ENCODE peak calls at places on chromosomes 6 and 20, in nine cellular contexts. T, L, R, O, C, X, Y, H and N are unnamed samples.
A peak's percentile ranks its signal among the peaks of the same experiment; 100 is the strongest.

GRCh38 chr6:128275681-128276080 is 244.7 kb downstream of the PTPRK start:
- DNase-seq in O (no peak), X (no peak), H (no peak), T (no peak), R (no peak), Y (no peak), C (no peak), L (no peak), N (no peak)

GRCh38 chr20:37356387-37356786 is 10.4 kb downstream of the SRC start:
- DNase-seq in R (peak; percentile 92), L (no peak), T (no peak), O (peak; percentile 76), C (no peak), H (peak; percentile 85), Y (no peak), X (peak; percentile 59), N (peak; percentile 78)

GRCh38 chr20:32582659-32583580 is 2.2 kb downstream of the NOL4L start:
- DNase-seq in T (no peak), X (peak; percentile 33), H (no peak), R (no peak), O (no peak), C (no peak), L (no peak), Y (peak; percentile 82), N (peak; percentile 87)

GRCh38 chr20:21607971-21608735 is 94.3 kb upstream of the NKX2-2 start:
- DNase-seq in C (no peak), T (peak; percentile 82), Y (no peak), L (no peak), O (peak; percentile 75), X (peak; percentile 38), H (no peak), R (peak; percentile 68), N (peak; percentile 92)

GRCh38 chr6:141501616-141502015 is 631.1 kb upstream of the GJE1 start:
- DNase-seq in O (no peak), C (no peak), Y (peak; percentile 34), R (no peak), H (no peak), T (no peak), X (no peak), L (no peak), N (no peak)

GRCh38 chr6:144460224-144461095 is 175.3 kb downstream of the UTRN start:
- DNase-seq in H (no peak), X (no peak), L (no peak), R (no peak), Y (no peak), C (peak; percentile 37), O (no peak), T (no peak), N (no peak)

GRCh38 chr20:43420192-43420591 is 37.5 kb upstream of the SRSF6 start:
- DNase-seq in C (no peak), O (no peak), R (no peak), H (no peak), X (no peak), Y (no peak), T (no peak), L (no peak), N (no peak)

GRCh38 chr6:155530219-155530834 is 74.7 kb upstream of the NOX3 start:
- DNase-seq in C (peak; percentile 73), O (no peak), X (no peak), L (peak; percentile 27), R (no peak), Y (peak; percentile 35), H (no peak), T (no peak), N (no peak)

DNA sequence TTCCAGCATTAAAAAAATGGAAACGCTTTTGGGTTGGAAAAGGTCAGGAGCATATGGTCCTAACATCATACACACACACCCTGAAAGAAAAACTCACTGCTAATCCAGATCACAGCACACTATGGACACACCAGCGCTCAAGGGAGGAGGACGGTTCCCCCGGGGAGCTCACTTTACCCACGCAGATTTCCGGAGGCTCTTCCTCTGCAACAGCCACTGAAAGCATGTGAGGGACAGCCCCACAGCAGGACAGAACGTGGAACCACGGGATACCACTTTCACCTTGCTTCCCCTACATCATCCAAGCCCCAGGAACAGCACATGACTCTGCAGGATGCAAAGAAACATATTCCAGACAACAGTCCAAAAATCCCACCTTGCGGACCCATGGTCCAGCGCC is 13.2 kb downstream of the SNHG17 start:
- DNase-seq in T (no peak), O (no peak), Y (no peak), L (no peak), H (no peak), X (no peak), R (no peak), C (no peak), N (no peak)
- TF ChIP-seq POLR2AphosphoS5 in T (no peak), O (no peak), Y (no peak), L (no peak), H (no peak), X (no peak), R (no peak), C (no peak), N (no peak)

DNA sequence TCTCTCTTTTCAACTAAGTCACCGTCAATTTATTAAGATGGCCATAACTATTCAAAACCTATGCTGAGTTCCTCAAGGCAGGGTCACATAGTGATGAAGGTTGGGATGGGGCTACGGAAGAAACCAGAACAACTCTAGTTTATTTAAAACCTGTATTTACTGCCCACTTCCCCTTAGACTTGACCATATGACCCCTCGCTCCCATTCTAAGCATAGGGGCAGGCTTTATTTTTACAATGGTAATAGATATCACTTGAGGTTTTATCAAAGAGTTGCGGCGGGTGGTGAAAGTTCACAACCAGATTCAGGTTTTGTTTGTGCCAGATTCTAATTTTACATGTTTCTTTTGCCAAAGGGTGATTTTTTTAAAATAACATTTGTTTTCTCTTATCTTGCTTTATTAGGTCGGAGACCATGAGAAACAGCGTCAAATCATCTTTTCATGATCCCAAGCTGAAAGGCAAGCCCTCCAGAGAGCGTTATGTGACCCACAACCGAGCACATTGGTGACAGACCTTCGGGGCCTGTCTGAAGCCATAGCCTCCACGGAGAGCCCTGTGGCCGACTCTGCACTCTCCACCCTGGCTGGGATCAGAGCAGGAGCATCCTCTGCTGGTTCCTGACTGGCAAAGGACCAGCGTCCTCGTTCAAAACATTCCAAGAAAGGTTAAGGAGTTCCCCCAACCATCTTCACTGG is 5.5 kb downstream of the EDN1 start:
- DNase-seq in H (no peak), X (no peak), O (no peak), L (no peak), Y (peak; percentile 12), C (no peak), T (no peak), R (no peak), N (no peak)
- TF ChIP-seq POLR2AphosphoS5 in H (no peak), X (no peak), O (no peak), L (no peak), Y (no peak), C (no peak), T (no peak), R (no peak), N (no peak)

GRCh38 chr6:19866900-19867627 is 29.9 kb downstream of the ID4 start:
- DNase-seq in X (no peak), Y (no peak), O (no peak), L (peak; percentile 71), C (peak; percentile 18), H (no peak), R (no peak), T (no peak), N (no peak)

GRCh38 chr6:19865178-19865577 is 28.0 kb downstream of the ID4 start:
- DNase-seq in H (no peak), X (no peak), R (no peak), C (no peak), T (no peak), O (no peak), L (no peak), Y (no peak), N (no peak)

GRCh38 chr6:19869464-19869863 is 32.3 kb downstream of the ID4 start:
- DNase-seq in H (no peak), T (no peak), R (no peak), O (no peak), X (no peak), C (peak; percentile 44), Y (peak; percentile 49), L (no peak), N (no peak)

GRCh38 chr6:19864285-19864684 is 27.1 kb downstream of the ID4 start:
- DNase-seq in L (no peak), C (no peak), H (no peak), O (no peak), Y (no peak), R (no peak), X (no peak), T (no peak), N (no peak)

DNA sequence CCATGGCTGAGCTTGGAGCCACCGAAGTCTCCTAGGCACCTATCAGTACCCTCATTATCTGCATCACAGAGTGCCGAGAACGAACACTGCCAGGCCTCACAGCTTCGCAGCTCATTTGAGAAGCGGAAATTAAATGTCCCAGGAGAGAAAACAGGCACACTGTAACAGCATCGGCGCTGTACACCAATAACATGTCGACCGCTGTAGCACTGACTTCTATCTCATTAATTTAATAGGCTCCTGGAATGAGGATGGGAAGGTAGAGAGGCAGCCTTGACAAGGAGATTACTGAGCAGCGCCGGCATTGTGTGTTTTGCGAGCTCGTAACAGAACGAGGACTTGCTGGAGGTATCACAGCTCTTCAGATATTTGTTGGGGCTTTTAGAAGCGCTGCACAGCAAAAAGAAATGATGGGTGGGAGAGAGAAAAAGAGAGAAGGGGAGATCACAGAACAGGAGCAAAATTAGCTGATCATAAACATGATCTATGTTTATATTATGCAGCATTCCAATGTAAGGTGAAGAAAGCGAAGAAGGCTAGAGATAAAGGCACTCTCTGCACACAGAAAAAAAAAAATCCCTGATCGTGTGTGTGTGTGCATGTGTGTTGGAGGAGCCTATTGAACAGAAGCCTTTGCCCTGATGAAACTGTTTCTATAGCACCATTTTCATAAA is 29.2 kb downstream of the ID4 start:
- DNase-seq in T (no peak), O (no peak), Y (no peak), R (no peak), L (no peak), H (no peak), C (no peak), X (no peak), N (no peak)
- TF ChIP-seq POLR2AphosphoS5 in T (no peak), O (no peak), Y (no peak), R (no peak), L (no peak), H (no peak), C (no peak), X (no peak), N (no peak)

GRCh38 chr6:148447521-148448230 is 105.0 kb downstream of the SASH1 start:
- DNase-seq in R (no peak), T (no peak), H (no peak), C (no peak), Y (no peak), X (no peak), O (no peak), L (no peak), N (no peak)

GRCh38 chr6:148446681-148447080 is 104.0 kb downstream of the SASH1 start:
- DNase-seq in L (no peak), Y (no peak), H (no peak), T (no peak), R (no peak), C (no peak), X (no peak), O (no peak), N (no peak)

GRCh38 chr6:148445116-148445515 is 102.5 kb downstream of the SASH1 start:
- DNase-seq in L (no peak), O (peak; percentile 59), Y (no peak), T (no peak), R (no peak), X (no peak), H (no peak), C (no peak), N (no peak)

GRCh38 chr6:148443798-148444560 is 101.3 kb downstream of the SASH1 start:
- DNase-seq in L (no peak), H (no peak), X (no peak), Y (peak; percentile 54), T (no peak), R (no peak), O (no peak), C (no peak), N (no peak)

DNA sequence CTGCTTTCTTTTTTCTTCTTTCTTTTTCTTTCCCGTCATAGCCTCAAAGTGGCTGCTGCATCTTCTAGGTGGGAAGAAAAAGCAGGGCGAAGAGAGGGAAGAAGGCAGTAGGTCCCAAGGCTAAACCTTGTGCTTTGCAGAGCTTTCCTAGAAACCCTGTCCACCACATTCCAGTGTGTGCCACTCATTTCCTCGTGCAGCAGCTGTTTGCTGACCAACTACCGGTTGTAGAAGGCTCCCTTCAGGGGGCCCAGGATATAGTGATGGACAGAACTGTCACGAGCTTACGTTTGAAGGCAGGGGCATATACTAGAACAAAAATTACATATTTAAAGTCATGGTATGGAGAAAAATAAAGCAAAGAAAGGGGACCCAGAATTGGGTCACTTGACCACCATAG is 103.0 kb downstream of the SASH1 start:
- DNase-seq in H (no peak), R (no peak), L (no peak), T (no peak), X (no peak), Y (no peak), C (no peak), O (no peak), N (no peak)
- TF ChIP-seq POLR2AphosphoS5 in H (no peak), R (no peak), L (no peak), T (no peak), X (no peak), Y (no peak), C (no peak), O (no peak), N (no peak)